ENCODE peak calls at places on chromosomes 4 and X, in four cellular contexts. T, X, B and O are unnamed samples.

GRCh38 chr4:3791910-3792542 is 25.8 kb downstream of the ADRA2C start:
- DNase-seq in T (no peak), B (peak; percentile 85), X (peak; percentile 50), O (no peak)

GRCh38 chr4:98601719-98602118 is 56.7 kb downstream of the TSPAN5 start:
- DNase-seq in T (no peak), X (no peak), B (no peak), O (no peak)

GRCh38 chr4:113419631-113420030 is 341.9 kb downstream of the CAMK2D start:
- DNase-seq in T (no peak), B (no peak), X (no peak), O (no peak)

GRCh38 chr4:85747871-85748491 is 273.0 kb downstream of the ARHGAP24 start:
- DNase-seq in T (peak; percentile 78), B (peak; percentile 87), X (no peak), O (no peak)

GRCh38 chrX:76279007-76279406 is 106.1 kb downstream of the PBDC1 start:
- DNase-seq in T (peak; percentile 4), B (peak; percentile 69), X (peak; percentile 39), O (no peak)

GRCh38 chr4:4851906-4852305 is 7.6 kb upstream of the MSX1 start:
- DNase-seq in B (no peak), T (no peak), X (no peak), O (no peak)

GRCh38 chr4:125710766-125711165 is 396.0 kb downstream of the FAT4 start:
- DNase-seq in X (no peak), T (no peak), B (no peak), O (no peak)

GRCh38 chr4:93467484-93468155 is 360.9 kb upstream of the ATOH1 start:
- DNase-seq in X (no peak), T (no peak), B (no peak), O (no peak)

GRCh38 chrX:148380614-148381561 is 119.5 kb upstream of the AFF2 start:
- DNase-seq in X (no peak), B (no peak), T (no peak), O (no peak)

GRCh38 chr4:152206185-152206584 is 329.7 kb downstream of the FBXW7 start:
- DNase-seq in X (no peak), T (no peak), B (no peak), O (no peak)
- H3K4me3 ChIP-seq in X (no peak overlapping the region), T (no peak overlapping the region), B (no peak overlapping the region), O (no peak overlapping the region)

GRCh38 chr4:174531486-174531885 is 9.2 kb upstream of the HPGD start:
- DNase-seq in T (no peak), X (no peak), B (no peak), O (no peak)
- TF ChIP-seq CTCF in T (no peak), X (no peak), B (no peak), O (no peak)

GRCh38 chr4:152478456-152479237 is 57.2 kb downstream of the FBXW7 start:
- DNase-seq in X (no peak), B (no peak), T (no peak), O (no peak)
- H3K4me3 ChIP-seq in X (no peak overlapping the region), B (no peak overlapping the region), T (no peak overlapping the region), O (no peak overlapping the region)

DNA sequence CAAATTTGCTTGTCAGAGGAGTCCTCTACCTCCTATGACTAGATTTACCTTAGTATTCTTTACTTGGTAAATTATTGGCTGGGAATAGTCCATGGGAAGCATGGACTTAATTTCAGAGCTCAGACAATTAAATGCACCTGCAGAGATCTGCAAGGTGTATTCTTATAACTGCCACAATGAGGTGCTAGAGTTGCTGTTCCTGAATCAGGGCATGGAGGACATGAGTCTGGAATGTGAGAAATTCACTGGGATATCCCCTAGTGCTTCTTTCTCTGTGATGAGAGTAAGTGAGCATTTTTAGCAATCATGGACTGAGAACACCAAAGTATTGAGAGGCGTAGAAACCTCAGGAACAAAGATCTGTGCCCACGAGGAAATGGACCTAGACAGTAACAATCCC is 32.9 kb upstream of the GRID2 start:
- DNase-seq in X (no peak), T (no peak), B (peak; percentile 74), O (no peak)
- TF ChIP-seq CTCF in X (no peak), T (peak; percentile 6), B (peak; percentile 67), O (no peak)

DNA sequence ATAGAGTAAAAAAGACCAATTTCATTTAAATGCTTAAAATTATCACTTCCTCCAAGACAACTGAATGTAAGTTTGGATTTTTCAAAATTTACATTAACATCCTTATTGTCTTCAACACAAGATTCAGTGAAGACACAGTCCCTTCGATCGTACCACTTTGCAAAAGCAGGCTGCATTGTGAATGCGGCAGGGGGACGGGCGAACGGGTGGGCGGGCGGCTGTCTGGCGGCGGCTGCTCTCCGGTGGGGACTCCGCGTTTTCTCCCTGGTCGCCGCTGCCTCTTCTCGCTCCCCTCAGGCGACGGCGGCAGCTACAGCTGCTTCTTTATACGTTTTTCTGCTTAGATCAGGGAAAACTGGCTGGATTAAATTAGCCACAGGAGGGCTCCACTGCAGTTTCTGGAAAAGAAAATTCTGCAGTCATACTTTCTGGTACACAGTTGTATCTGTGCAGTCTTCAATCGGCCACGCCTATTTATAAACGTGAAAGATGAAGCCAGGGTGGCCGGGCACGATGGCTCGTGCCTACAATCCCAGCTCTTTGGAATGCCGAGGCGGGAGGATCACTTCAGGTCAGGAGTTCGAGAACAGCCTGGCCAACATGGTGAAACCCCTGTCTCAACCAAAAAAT is 33.9 kb upstream of the HPF1 start:
- DNase-seq in T (peak; percentile 43), B (peak; percentile 73), X (no peak), O (no peak)
- H3K4me3 ChIP-seq in T (peak overlapping the region; percentile 8), B (peak overlapping the region; percentile 46), X (peak overlapping the region; percentile 6), O (peak overlapping the region; percentile 32)

DNA sequence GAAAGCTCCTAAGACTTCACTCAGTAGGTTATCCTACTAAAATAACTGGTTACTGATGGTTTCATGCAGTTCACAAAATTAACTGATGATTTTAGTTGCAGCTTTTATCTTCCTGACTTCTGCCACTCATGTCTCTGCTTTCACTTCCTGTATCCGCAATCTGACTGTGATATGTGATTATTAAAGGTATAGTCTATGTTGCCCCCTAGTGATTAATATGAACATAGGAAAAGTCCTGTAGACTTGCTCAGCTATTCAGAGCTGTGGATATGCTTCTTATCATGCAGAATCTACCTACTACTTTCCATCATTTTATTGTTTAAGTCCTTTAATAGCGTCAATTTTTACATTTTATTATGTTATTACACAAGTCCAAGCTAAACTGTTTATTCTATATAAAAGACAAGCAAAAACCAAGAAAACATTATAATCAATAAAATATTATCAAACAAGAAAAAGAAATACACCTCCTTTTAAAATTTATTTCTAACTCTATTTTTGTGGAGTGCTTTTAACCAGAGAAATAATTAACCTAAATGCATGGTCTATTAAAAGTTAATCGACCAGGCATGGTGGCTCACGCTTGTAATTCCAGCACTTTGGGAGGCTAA is 40.6 kb upstream of the TLR2 start:
- DNase-seq in T (peak; percentile 31), X (no peak), B (peak; percentile 47), O (peak; percentile 9)
- TF ChIP-seq CTCF in T (peak; percentile 44), X (peak; percentile 53), B (peak; percentile 53), O (peak; percentile 47)

DNA sequence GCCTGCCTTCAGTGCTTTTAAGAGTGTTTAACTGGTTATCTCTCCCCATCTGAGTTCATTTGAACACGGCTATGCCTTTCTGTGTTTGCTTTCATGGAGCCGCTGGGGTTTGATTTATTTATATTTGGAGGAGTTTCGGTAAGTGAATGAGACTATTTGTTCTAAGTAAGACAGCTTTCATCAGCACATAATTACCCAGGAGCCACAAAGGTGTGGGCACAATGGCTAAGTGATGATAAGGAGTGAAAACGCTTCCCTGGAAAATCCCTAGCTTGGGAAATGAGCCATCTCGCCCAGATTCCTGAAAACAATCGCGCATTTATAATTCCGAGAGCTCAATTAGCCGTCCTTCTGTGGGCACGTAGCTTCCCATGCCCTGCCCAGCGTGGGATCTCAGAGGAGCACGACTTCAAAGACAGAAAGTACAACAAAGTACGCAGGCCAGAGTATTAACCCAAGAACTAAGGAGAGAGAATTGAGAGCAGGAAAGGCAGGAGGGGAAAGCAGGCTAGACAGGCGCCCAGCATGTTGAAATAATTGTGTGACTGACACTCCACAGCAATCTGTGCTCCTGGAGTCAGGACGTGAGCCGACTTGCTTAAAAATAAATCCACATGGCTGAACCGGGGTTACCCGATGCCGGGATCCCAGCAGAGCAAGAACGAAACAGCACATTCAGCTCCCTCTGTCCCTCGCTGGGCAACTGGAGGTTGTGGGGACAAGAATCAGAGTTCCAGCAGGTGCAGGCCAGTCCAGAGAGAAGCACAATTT is 99.0 kb downstream of the DHRSX start:
- DNase-seq in X (peak; percentile 57), T (peak; percentile 78), B (no peak), O (peak; percentile 14)
- H3K4me3 ChIP-seq in X (no peak overlapping the region), T (peak overlapping the region; percentile 17), B (no peak overlapping the region), O (peak overlapping the region; percentile 6)

GRCh38 chr4:646460-646859 is 21.1 kb downstream of the PDE6B start:
- DNase-seq in T (no peak), B (no peak), X (no peak), O (no peak)
- TF ChIP-seq CTCF in T (no peak), B (no peak), X (no peak), O (no peak)